ENCODE peak calls at places on chromosomes 2 and 18, in four cellular contexts. B is KG1, V is uterus, Z is foreskin fibroblast. U is an unnamed sample.

GRCh38 chr18:74935411-74935810 is 273.5 kb downstream of the PTGR3 start:
- DNase-seq in B (no peak), V (no peak), Z (no peak), U (no peak)

GRCh38 chr2:38066415-38066814 is 9.5 kb downstream of the CYP1B1 start:
- DNase-seq in B (no peak), V (no peak), Z (no peak), U (no peak)

GRCh38 chr2:236939751-236940229 is 145.9 kb upstream of the COPS8 start:
- DNase-seq in B (no peak), V (no peak), Z (peak; percentile 10), U (no peak)

GRCh38 chr2:175605989-175606841 is 395.9 kb downstream of the LNPK start:
- DNase-seq in B (no peak), V (no peak), Z (peak; percentile 77), U (no peak)

GRCh38 chr2:70923378-70924015 is 12.2 kb upstream of the ATP6V1B1 start:
- DNase-seq in B (no peak), V (no peak), Z (no peak), U (no peak)

GRCh38 chr18:78427081-78427480 is 552.5 kb upstream of the SALL3 start:
- DNase-seq in B (no peak), V (no peak), Z (no peak), U (no peak)

GRCh38 chr2:85892216-85892944 is 3.6 kb upstream of the ST3GAL5 start:
- DNase-seq in B (no peak), V (no peak), Z (no peak), U (no peak)

GRCh38 chr2:130263606-130264005 is 65.4 kb upstream of the TUBA3E start:
- DNase-seq in B (no peak), V (no peak), Z (no peak), U (no peak)

GRCh38 chr2:95024960-95025405 is 525 bp upstream of the MAL start:
- DNase-seq in B (no peak), V (no peak), Z (no peak), U (no peak)

GRCh38 chr2:170680172-170680913 is 34.8 kb upstream of the SP5 start:
- DNase-seq in B (no peak), V (no peak), Z (no peak), U (no peak)

GRCh38 chr2:161030260-161031063 is 129.8 kb upstream of the TANK start:
- DNase-seq in B (no peak), V (peak; percentile 40), Z (peak; percentile 96), U (no peak)

GRCh38 chr2:236167297-236168109 is 683 bp downstream of the GBX2 start:
- DNase-seq in B (no peak), V (no peak), Z (peak; percentile 24), U (no peak)

GRCh38 chr2:200761168-200761715 is 50.5 kb upstream of the BZW1 start:
- DNase-seq in B (no peak), V (no peak), Z (no peak), U (no peak)

GRCh38 chr2:19649785-19650380 is 251.9 kb downstream of the TTC32 start:
- DNase-seq in B (no peak), V (no peak), Z (peak; percentile 99), U (no peak)

GRCh38 chr2:160411167-160411566 is 82.4 kb downstream of the RBMS1 start:
- DNase-seq in B (peak; percentile 28), V (no peak), Z (peak; percentile 59), U (peak; percentile 50)

GRCh38 chr2:231662811-231663457 is 45.4 kb upstream of the PTMA start:
- DNase-seq in B (no peak), V (no peak), Z (no peak), U (no peak)

GRCh38 chr2:36333350-36334012 is 22.1 kb upstream of the CRIM1 start:
- DNase-seq in B (no peak), V (no peak), Z (no peak), U (no peak)

GRCh38 chr2:37321029-37321682 is 3.5 kb downstream of the PRKD3 start:
- DNase-seq in B (no peak), V (no peak), Z (no peak), U (no peak)

GRCh38 chr2:105320651-105321215 is 8.8 kb downstream of the TGFBRAP1 start:
- DNase-seq in B (no peak), V (no peak), Z (no peak), U (no peak)

GRCh38 chr2:117775820-117776219 is 38.7 kb upstream of the DDX18 start:
- DNase-seq in B (no peak), V (no peak), Z (no peak), U (no peak)

GRCh38 chr2:158179660-158180059 is 78.0 kb downstream of the UPP2 start:
- DNase-seq in B (no peak), V (no peak), Z (no peak), U (no peak)

U was measured in GF-D8.